ENCODE peak calls at places on chromosome 2, in six cellular contexts. E is suprapubic skin; N is upper lobe of right lung; P is CD4-positive, alpha-beta memory T cell; J is fibroblast of lung; C is IMR-90. I is an unnamed sample.

GRCh38 chr2:147538848-147539247 is 306.0 kb upstream of the ACVR2A start:
- DNase-seq in E (no peak), N (no peak), P (no peak), J (peak; percentile 53), C (no peak), I (no peak)

GRCh38 chr2:45024600-45025291 is 15.5 kb upstream of the SIX2 start:
- DNase-seq in E (no peak), N (no peak), P (no peak), J (peak; percentile 84), C (peak; percentile 53), I (no peak)

GRCh38 chr2:164746713-164747112 is 94.9 kb downstream of the COBLL1 start:
- DNase-seq in E (no peak), N (no peak), P (no peak), J (no peak), C (no peak), I (no peak)

GRCh38 chr2:106886916-106887758 is 1.2 kb upstream of the ST6GAL2 start:
- DNase-seq in E (no peak), N (peak; percentile 79), P (no peak), J (peak; percentile 25), C (no peak), I (no peak)

GRCh38 chr2:110866496-110866895 is 134.1 kb downstream of the ACOXL start:
- DNase-seq in E (peak; percentile 28), N (no peak), P (no peak), J (peak; percentile 8), C (no peak), I (no peak)

GRCh38 chr2:196511258-196511971 is 128.1 kb upstream of the CCDC150 start:
- DNase-seq in E (no peak), N (no peak), P (no peak), J (peak; percentile 37), C (no peak), I (no peak)

GRCh38 chr2:83802604-83803003 is 656.5 kb downstream of the SUCLG1 start:
- DNase-seq in E (no peak), N (no peak), P (no peak), J (no peak), C (no peak), I (no peak)

GRCh38 chr2:219983836-219984235 is 356.4 kb downstream of the SLC4A3 start:
- DNase-seq in E (no peak), N (no peak), P (no peak), J (peak; percentile 54), C (peak; percentile 69), I (no peak)

GRCh38 chr2:230910546-230911135 is 14.4 kb downstream of the GPR55 start:
- DNase-seq in E (peak; percentile 69), N (peak; percentile 33), P (no peak), J (no peak), C (no peak), I (no peak)

GRCh38 chr2:133266075-133266925 is 302.0 kb downstream of the NCKAP5 start:
- DNase-seq in E (no peak), N (no peak), P (no peak), J (peak; percentile 49), C (no peak), I (peak; percentile 47)
- H3K4me3 ChIP-seq in E (peak overlapping the region; percentile 66), N (peak overlapping the region; percentile 55), P (no peak overlapping the region), J (peak overlapping the region; percentile 58), C (peak overlapping the region; percentile 63), I (peak overlapping the region; percentile 58)

GRCh38 chr2:20250436-20250835 is 25.5 kb upstream of the SDC1 start:
- DNase-seq in E (no peak), N (no peak), P (no peak), J (no peak), C (no peak), I (no peak)

GRCh38 chr2:20242727-20243377 is 17.9 kb upstream of the SDC1 start:
- DNase-seq in E (no peak), N (no peak), P (no peak), J (no peak), C (no peak), I (no peak)

GRCh38 chr2:20249170-20249569 is 24.2 kb upstream of the SDC1 start:
- DNase-seq in E (no peak), N (no peak), P (no peak), J (no peak), C (no peak), I (no peak)

GRCh38 chr2:20241973-20242726 is 17.2 kb upstream of the SDC1 start:
- DNase-seq in E (no peak), N (no peak), P (peak; percentile 16), J (no peak), C (no peak), I (no peak)

GRCh38 chr2:20247084-20247483 is 22.2 kb upstream of the SDC1 start:
- DNase-seq in E (no peak), N (no peak), P (no peak), J (no peak), C (no peak), I (no peak)
- H3K36me3 ChIP-seq in E (peaks cover 36% of the 10 kb centered on the region), N (peaks cover 51% of the 10 kb centered on the region), P (peaks cover 15% of the 10 kb centered on the region), J (no peaks in the 10 kb centered on the region), C (peaks cover 4% of the 10 kb centered on the region), I (no peaks in the 10 kb centered on the region)

GRCh38 chr2:127873707-127874303 is 12.0 kb downstream of the AMMECR1L start:
- DNase-seq in E (no peak), N (no peak), P (no peak), J (no peak), C (no peak), I (no peak)

GRCh38 chr2:127877136-127877535 is 8.6 kb downstream of the AMMECR1L start:
- DNase-seq in E (no peak), N (no peak), P (no peak), J (no peak), C (no peak), I (no peak)

GRCh38 chr2:127877626-127878025 is 8.1 kb downstream of the AMMECR1L start:
- DNase-seq in E (no peak), N (no peak), P (no peak), J (no peak), C (peak; percentile 36), I (no peak)

GRCh38 chr2:127872354-127872753 is 13.4 kb downstream of the AMMECR1L start:
- DNase-seq in E (no peak), N (no peak), P (no peak), J (no peak), C (no peak), I (no peak)

DNA sequence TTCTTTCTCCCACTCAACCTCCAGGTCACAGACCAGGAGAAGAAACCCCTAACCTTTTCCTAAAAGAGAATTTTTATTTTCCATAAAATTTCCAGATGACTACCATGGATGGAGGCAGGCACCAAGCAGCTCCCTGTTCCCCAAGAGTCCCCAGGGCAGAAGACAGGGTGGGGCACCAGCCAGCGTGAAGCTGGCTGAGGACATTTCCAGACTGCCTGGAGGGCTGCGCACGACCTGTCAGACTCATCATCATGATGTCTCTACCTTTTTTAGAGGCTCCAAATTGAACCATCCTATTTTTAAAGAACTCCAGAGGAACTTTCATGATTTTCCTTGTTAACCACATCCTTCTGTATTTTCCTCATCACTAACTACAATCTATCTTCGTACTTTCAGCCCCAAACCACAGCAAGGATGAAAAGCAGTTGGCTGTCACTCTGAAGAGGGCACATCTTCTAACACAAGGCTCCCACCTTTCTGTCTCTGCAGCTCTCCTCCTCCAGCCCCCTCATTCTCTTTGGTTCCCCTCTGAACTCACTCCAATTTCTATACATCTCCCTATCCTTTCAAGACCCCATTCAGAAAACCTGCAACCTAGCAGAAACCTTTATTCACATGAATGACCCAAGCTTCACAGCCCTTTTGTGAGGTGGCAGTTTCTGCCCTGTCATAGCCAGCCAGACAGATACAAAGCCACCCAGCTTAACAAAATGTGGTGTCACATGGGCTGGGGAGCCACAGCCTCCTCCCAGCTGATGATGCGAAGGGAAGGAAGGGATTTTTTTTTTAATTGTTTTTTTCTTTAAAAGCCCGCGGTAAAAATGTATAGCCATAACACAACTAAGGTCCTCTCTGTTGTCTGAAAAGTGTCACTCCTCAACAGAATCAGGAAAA is 11.1 kb downstream of the AMMECR1L start:
- DNase-seq in E (no peak), N (no peak), P (peak; percentile 11), J (no peak), C (no peak), I (no peak)
- H3K27ac ChIP-seq in E (no peak overlapping the region), N (no peak overlapping the region), P (no peak overlapping the region), J (no peak overlapping the region), C (no peak overlapping the region), I (no peak overlapping the region)

DNA sequence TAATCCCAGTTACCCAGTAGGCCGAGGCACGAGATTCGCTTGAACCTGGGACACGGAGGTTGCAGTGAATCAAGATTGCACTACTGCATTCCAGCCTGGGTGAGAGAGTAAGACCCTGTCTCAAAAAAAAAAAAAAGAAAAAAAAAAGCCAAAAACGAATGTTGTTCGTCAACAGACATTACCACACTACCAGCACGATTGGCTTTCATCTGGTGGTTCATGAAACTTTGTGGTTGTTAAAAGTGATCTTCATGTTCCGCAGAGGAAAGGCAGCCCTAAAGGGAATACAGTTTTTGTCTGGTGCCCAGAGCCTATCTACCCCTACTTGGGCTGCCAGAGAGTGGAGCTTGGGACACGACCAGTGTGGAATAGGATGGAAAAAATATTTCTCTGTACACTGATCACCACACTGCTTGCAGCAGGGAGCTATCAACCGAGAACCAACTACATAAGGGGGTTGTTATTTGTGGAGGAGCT is 13.6 kb upstream of the CXCR4 start:
- DNase-seq in E (no peak), N (no peak), P (peak; percentile 90), J (no peak), C (no peak), I (no peak)
- H3K4me3 ChIP-seq in E (no peak overlapping the region), N (no peak overlapping the region), P (peak overlapping the region; percentile 51), J (no peak overlapping the region), C (no peak overlapping the region), I (no peak overlapping the region)

GRCh38 chr2:88737385-88737784 is 45.9 kb downstream of the RPIA start:
- DNase-seq in E (no peak), N (no peak), P (no peak), J (peak; percentile 78), C (peak; percentile 13), I (no peak)
- H3K36me3 ChIP-seq in E (peaks cover 41% of the 10 kb centered on the region), N (peaks cover 36% of the 10 kb centered on the region), P (peaks cover 21% of the 10 kb centered on the region), J (no peaks in the 10 kb centered on the region), C (peaks cover 13% of the 10 kb centered on the region), I (peaks cover 3% of the 10 kb centered on the region)

DNA sequence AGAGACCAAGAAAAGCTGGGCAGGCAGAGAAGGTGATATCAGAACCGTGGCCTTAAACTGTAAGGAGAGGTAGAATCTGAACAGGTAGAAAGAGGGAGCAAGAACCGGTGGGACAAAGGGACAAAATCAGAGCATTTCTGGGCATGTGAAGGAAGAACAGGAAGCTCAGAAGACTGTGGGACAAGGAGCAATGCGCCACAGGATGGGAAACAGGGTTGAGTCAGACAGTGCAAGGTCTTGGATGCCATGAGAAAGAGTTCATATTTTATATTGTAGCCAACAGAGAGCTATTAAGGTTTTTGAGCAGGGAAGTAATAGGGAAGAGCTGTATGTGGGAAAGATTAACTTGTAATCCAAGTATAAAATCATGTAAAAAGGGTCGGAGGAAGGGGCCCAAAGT is 106.4 kb upstream of the UGP2 start:
- DNase-seq in E (no peak), N (no peak), P (no peak), J (peak; percentile 40), C (peak; percentile 60), I (no peak)
- H3K27ac ChIP-seq in E (no peak overlapping the region), N (no peak overlapping the region), P (no peak overlapping the region), J (no peak overlapping the region), C (no peak overlapping the region), I (no peak overlapping the region)

DNA sequence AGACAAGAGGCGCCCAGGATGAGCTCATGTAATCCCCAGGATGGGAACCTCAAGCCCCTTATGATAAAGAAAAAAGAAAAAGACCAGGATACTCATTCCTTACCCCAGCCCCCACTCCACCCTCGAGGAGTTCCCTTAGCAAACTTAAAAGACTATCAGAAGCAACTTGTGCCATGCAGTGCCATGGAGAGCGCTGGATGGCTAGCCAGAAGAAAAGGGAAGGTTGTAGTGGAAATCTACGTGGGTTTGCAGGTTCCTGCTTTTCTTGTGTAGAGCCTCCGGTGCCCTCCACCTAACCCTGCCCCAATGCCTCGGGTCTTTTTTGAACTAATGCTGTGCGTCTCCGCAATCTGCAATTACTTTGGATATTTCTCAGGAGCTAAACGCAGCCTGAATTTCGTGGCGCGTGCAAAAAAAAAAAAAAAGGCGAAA is 16.2 kb upstream of the BCL11A start:
- DNase-seq in E (no peak), N (no peak), P (no peak), J (no peak), C (no peak), I (no peak)
- H3K4me3 ChIP-seq in E (peak overlapping the region; percentile 31), N (no peak overlapping the region), P (no peak overlapping the region), J (peak overlapping the region; percentile 48), C (peak overlapping the region; percentile 32), I (peak overlapping the region; percentile 33)

I was measured in iPS DF 6.9.